ENCODE peak calls at places on chromosomes 1 and 21, in seven cellular contexts. K is heart left ventricle, E is prostate gland, J is neural progenitor cell, H is astrocyte of the spinal cord, S is choroid plexus epithelial cell, Q is MCF 10A. X is an unnamed sample.

GRCh38 chr1:11053758-11054137 is 6.1 kb downstream of the SRM start:
- DNase-seq in Q (no peak), S (peak), H (no peak), J (peak), K (no peak), E (no peak), X (no peak)

GRCh38 chr1:210332719-210333398 is 4.2 kb downstream of the HHAT start:
- DNase-seq in J (no peak), K (no peak), H (peak), Q (peak), S (no peak), E (no peak), X (no peak)

GRCh38 chr1:179813626-179814351 is 63.8 kb downstream of the TOR1AIP2 start:
- DNase-seq in K (no peak), Q (no peak), S (no peak), H (no peak), E (no peak), J (no peak), X (no peak)

GRCh38 chr1:109350182-109350581 is 43.4 kb upstream of the MYBPHL start:
- DNase-seq in J (peak), Q (no peak), E (no peak), S (no peak), H (no peak), K (no peak), X (no peak)

GRCh38 chr1:22710688-22711024 is at the start of gene EPHB2:
- DNase-seq in J (peak), S (no peak), K (no peak), E (peak), Q (peak), H (no peak), X (peak)

GRCh38 chr1:183365676-183366075 is 52.5 kb downstream of the NMNAT2 start:
- DNase-seq in Q (no peak), E (no peak), H (no peak), S (no peak), J (no peak), K (no peak), X (no peak)

GRCh38 chr1:39213511-39214002 is 9.1 kb downstream of the MACF1 start:
- DNase-seq in E (no peak), J (peak), K (no peak), Q (no peak), H (peak), S (peak), X (no peak)

GRCh38 chr1:52141513-52142219 is at the start of gene ZFYVE9:
- DNase-seq in J (peak), Q (peak), E (peak), K (peak), H (peak), S (peak), X (peak)

GRCh38 chr1:11052839-11053757 is 6.1 kb upstream of the MASP2 start:
- DNase-seq in H (no peak), J (no peak), Q (no peak), E (no peak), K (no peak), S (no peak), X (no peak)

GRCh38 chr1:227242811-227243682 is 75.2 kb downstream of the CDC42BPA start:
- DNase-seq in E (no peak), Q (no peak), S (peak), K (no peak), H (peak), J (no peak), X (no peak)

GRCh38 chr1:208107817-208108608 is 136.2 kb downstream of the PLXNA2 start:
- DNase-seq in E (no peak), H (peak), Q (peak), K (no peak), S (peak), J (no peak), X (peak)

GRCh38 chr1:201941420-201942128 is 4.8 kb downstream of the LMOD1 start:
- DNase-seq in S (peak), Q (no peak), K (no peak), H (no peak), E (no peak), J (peak), X (no peak)

GRCh38 chr1:53176452-53177344 is 19.9 kb upstream of the CPT2 start:
- DNase-seq in J (no peak), S (peak), H (no peak), K (peak), Q (no peak), E (peak), X (peak)

GRCh38 chr1:2476066-2476999 is at the start of gene PLCH2:
- DNase-seq in E (no peak), J (peak), Q (no peak), H (no peak), S (no peak), K (no peak), X (no peak)

GRCh38 chr21:37155216-37155615 is 82.2 kb downstream of the TTC3 start:
- DNase-seq in E (peak), Q (no peak), H (no peak), S (no peak), J (no peak), K (no peak), X (no peak)

GRCh38 chr21:45504021-45504515 is 38.2 kb downstream of the SLC19A1 start:
- DNase-seq in Q (no peak), E (no peak), J (no peak), S (no peak), H (no peak), K (peak), X (no peak)

GRCh38 chr1:22131875-22132486 is 10.9 kb downstream of the WNT4 start:
- DNase-seq in J (peak), S (no peak), H (no peak), Q (peak), E (peak), K (no peak), X (peak)

GRCh38 chr1:50959303-50959912 is 659 bp downstream of the FAF1 start:
- DNase-seq in K (no peak), S (no peak), E (peak), H (peak), Q (peak), J (no peak), X (no peak)

GRCh38 chr1:43473463-43473862 is 19.7 kb upstream of the HYI start:
- DNase-seq in Q (no peak), K (no peak), S (no peak), H (no peak), J (no peak), E (no peak), X (no peak)

GRCh38 chr1:58460469-58460868 is 86.1 kb downstream of the OMA1 start:
- DNase-seq in Q (peak), J (peak), S (peak), E (no peak), K (no peak), H (no peak), X (no peak)

GRCh38 chr1:205248793-205249601 is 21.3 kb downstream of the TMCC2 start:
- DNase-seq in Q (peak), E (peak), S (peak), J (no peak), K (no peak), H (peak), X (no peak)

GRCh38 chr1:116167625-116168276 is 56.6 kb downstream of the MAB21L3 start:
- DNase-seq in E (no peak), H (no peak), S (peak), Q (no peak), J (peak), K (no peak), X (no peak)

GRCh38 chr1:110872366-110872744 is 593 bp upstream of the CD53 start:
- DNase-seq in S (no peak), K (no peak), J (no peak), E (no peak), Q (no peak), H (no peak), X (no peak)

GRCh38 chr1:47393141-47393540 is 22.9 kb upstream of the FOXE3 start:
- DNase-seq in K (no peak), E (no peak), S (no peak), Q (no peak), H (no peak), J (no peak), X (no peak)

GRCh38 chr1:89806612-89807011 is 14.2 kb upstream of the LRRC8D start:
- DNase-seq in Q (no peak), J (no peak), H (no peak), E (no peak), K (no peak), S (no peak), X (no peak)

GRCh38 chr21:21813295-21813694 is 815.1 kb downstream of the NCAM2 start:
- DNase-seq in K (no peak), H (no peak), S (no peak), J (no peak), E (no peak), Q (no peak), X (no peak)

GRCh38 chr1:160942926-160943325 is 11.7 kb downstream of the ITLN2 start:
- DNase-seq in Q (peak), J (peak), K (no peak), S (peak), E (no peak), H (no peak), X (peak)

GRCh38 chr21:40178726-40179125 is 311.5 kb downstream of the PCP4 start:
- DNase-seq in Q (no peak), S (no peak), J (no peak), K (no peak), E (no peak), H (no peak), X (no peak)

DNA sequence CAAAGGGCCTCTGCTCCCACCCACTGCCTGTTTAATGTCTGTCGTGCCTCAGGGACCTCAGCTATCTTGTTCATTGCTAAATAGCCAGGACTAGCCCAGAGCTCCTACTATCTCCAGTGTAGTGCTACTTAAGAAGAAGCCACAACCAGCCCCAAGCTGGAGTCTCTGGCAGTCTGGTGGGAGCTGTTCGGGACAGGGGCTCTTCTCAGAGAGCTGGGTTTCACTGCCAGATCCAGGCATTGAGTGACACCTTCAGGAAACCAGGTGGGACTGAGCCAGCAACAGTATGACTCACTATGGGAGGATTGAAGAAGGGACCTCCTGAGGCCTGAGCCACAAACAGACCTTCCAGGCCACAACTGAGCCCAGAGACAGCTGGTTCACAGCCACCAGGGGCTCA is 25.4 kb downstream of the MATN1 start:
- DNase-seq in S (peak), J (no peak), K (no peak), H (no peak), E (no peak), Q (peak), X (no peak)
- TF ChIP-seq CTCF in S (no peak), J (peak), K (no peak), H (no peak), E (no peak), Q (peak), X (no peak)

DNA sequence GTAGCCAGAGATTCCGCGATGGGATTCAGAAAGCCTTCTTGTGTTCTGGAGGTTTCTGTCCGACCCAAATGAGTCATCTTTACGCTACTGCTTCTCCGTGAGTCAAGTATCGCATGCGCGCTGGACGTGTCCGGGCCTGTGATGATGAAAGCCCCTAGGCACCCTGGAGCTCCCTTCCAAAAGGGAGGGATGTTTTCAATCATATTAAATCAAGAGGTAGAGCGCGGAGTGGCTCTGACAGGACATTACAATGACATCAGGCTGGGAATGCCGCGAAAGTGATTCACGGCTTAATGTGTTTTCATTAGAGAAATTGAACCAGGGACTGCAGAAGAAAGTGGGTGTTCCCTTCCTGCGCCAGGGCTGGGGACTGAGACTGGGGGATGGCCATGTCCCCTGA is 48.5 kb downstream of the AJAP1 start:
- DNase-seq in Q (peak), J (no peak), H (peak), K (no peak), E (no peak), S (no peak), X (no peak)
- TF ChIP-seq CTCF in Q (no peak), J (no peak), H (no peak), K (no peak), E (no peak), S (no peak), X (no peak)

GRCh38 chr1:175434268-175434860 is 241.8 kb upstream of the KIAA0040 start:
- DNase-seq in Q (peak), E (no peak), J (no peak), S (no peak), H (no peak), K (no peak), X (no peak)
- TF ChIP-seq CTCF in Q (peak), E (no peak), J (peak), S (peak), H (no peak), K (peak), X (peak)

GRCh38 chr1:28035420-28035819 is 53.0 kb downstream of the EYA3 start:
- DNase-seq in Q (no peak), H (no peak), E (no peak), J (no peak), S (no peak), K (no peak), X (no peak)

GRCh38 chr1:28039341-28039740 is 49.1 kb downstream of the EYA3 start:
- DNase-seq in Q (no peak), H (no peak), J (no peak), K (no peak), E (no peak), S (no peak), X (no peak)

GRCh38 chr1:28031173-28031572 is 57.2 kb downstream of the EYA3 start:
- DNase-seq in K (no peak), H (peak), S (no peak), E (no peak), J (no peak), Q (no peak), X (no peak)

GRCh38 chr1:28037946-28038345 is 50.5 kb downstream of the EYA3 start:
- DNase-seq in K (no peak), H (no peak), S (no peak), J (no peak), Q (no peak), E (no peak), X (peak)

GRCh38 chr1:28036431-28036830 is 52.0 kb downstream of the EYA3 start:
- DNase-seq in H (no peak), Q (peak), S (no peak), J (no peak), E (no peak), K (no peak), X (no peak)
- TF ChIP-seq CTCF in H (no peak), Q (no peak), S (no peak), J (peak), E (no peak), K (no peak), X (no peak)

X was measured in Calu3.